ENCODE peak calls at places on chromosomes 2 and 18, in eight cellular contexts. X is left ventricle myocardium inferior, R is prostate gland, O is heart left ventricle, T is tibial artery, S is epithelial cell of esophagus, E is fibroblast of villous mesenchyme, P is mucosa of descending colon. G is an unnamed sample.

GRCh38 chr2:238260879-238261278 is 21.0 kb upstream of the HES6 start:
- DNase-seq in X (no peak), O (no peak), S (no peak), E (no peak), T (no peak), P (peak; percentile 44), R (no peak), G (no peak)

GRCh38 chr2:128232965-128233789 is 85.5 kb downstream of the HS6ST1 start:
- DNase-seq in X (peak; percentile 91), T (peak; percentile 85), R (peak; percentile 86), E (peak; percentile 75), P (peak; percentile 92), O (peak; percentile 92), S (peak; percentile 68), G (peak; percentile 66)

GRCh38 chr2:9968940-9969497 is 17.5 kb downstream of the GRHL1 start:
- DNase-seq in O (no peak), P (no peak), R (no peak), S (no peak), E (no peak), T (no peak), X (no peak), G (no peak)

GRCh38 chr18:80167331-80167730 is 58.3 kb downstream of the ADNP2 start:
- DNase-seq in P (no peak), S (no peak), T (no peak), X (no peak), E (no peak), O (no peak), R (no peak), G (no peak)

GRCh38 chr2:27095745-27096651 is 9.4 kb downstream of the KHK start:
- DNase-seq in R (peak; percentile 38), P (peak; percentile 60), X (peak; percentile 60), S (peak; percentile 66), E (peak; percentile 51), T (no peak), O (peak; percentile 71), G (peak; percentile 57)

GRCh38 chr2:212987492-212987891 is 163.9 kb downstream of the IKZF2 start:
- DNase-seq in X (no peak), O (no peak), P (no peak), R (no peak), T (no peak), E (no peak), S (no peak), G (no peak)

GRCh38 chr2:3125761-3126130 is 251.9 kb downstream of the EIPR1 start:
- DNase-seq in P (no peak), R (no peak), O (no peak), E (no peak), X (no peak), S (no peak), T (no peak), G (no peak)

GRCh38 chr18:47036298-47036874 is 965 bp upstream of the ELOA2 start:
- DNase-seq in X (no peak), O (no peak), E (peak; percentile 11), S (peak; percentile 38), P (no peak), T (no peak), R (no peak), G (peak; percentile 25)

GRCh38 chr2:34306745-34307144 is 707.6 kb upstream of the FAM98A start:
- DNase-seq in E (no peak), P (no peak), R (no peak), T (no peak), O (no peak), X (no peak), S (no peak), G (no peak)

GRCh38 chr2:171365778-171366177 is 68.0 kb downstream of the METTL8 start:
- DNase-seq in R (no peak), E (no peak), O (no peak), P (no peak), S (no peak), T (no peak), X (no peak), G (no peak)

GRCh38 chr2:142100967-142101366 is 29.8 kb downstream of the LRP1B start:
- DNase-seq in X (no peak), R (no peak), T (no peak), E (no peak), O (no peak), S (peak; percentile 45), P (no peak), G (no peak)

GRCh38 chr2:239162141-239162821 is 238.5 kb downstream of the HDAC4 start:
- DNase-seq in R (no peak), S (no peak), E (no peak), T (peak; percentile 11), X (peak; percentile 9), P (peak; percentile 45), O (peak; percentile 11), G (no peak)

GRCh38 chr2:100016756-100017155 is 125.6 kb downstream of the AFF3 start:
- DNase-seq in E (no peak), P (no peak), S (no peak), T (no peak), O (no peak), X (no peak), R (no peak), G (no peak)

GRCh38 chr18:53947092-53947640 is 277.3 kb downstream of the MBD2 start:
- DNase-seq in O (no peak), S (peak; percentile 31), P (no peak), X (no peak), R (no peak), T (no peak), E (no peak), G (no peak)

GRCh38 chr2:192195548-192196418 is 1.1 kb upstream of the TMEFF2 start:
- DNase-seq in T (no peak), S (peak; percentile 21), P (peak; percentile 33), R (no peak), O (no peak), E (peak; percentile 19), X (peak; percentile 10), G (peak; percentile 15)

GRCh38 chr2:20647211-20647610 is 3.7 kb downstream of the HS1BP3 start:
- DNase-seq in O (peak; percentile 11), P (no peak), T (no peak), S (no peak), E (no peak), R (no peak), X (no peak), G (no peak)

GRCh38 chr2:165348441-165348840 is 109.2 kb downstream of the SCN2A start:
- DNase-seq in S (no peak), R (no peak), O (no peak), P (no peak), X (no peak), E (peak; percentile 3), T (no peak), G (no peak)

GRCh38 chr2:201127128-201127521 is 11.2 kb downstream of the CFLAR start:
- DNase-seq in S (no peak), R (no peak), O (no peak), E (no peak), P (no peak), T (no peak), X (no peak), G (no peak)

GRCh38 chr2:112941753-112942653 is 31.0 kb downstream of the IL37 start:
- DNase-seq in S (peak; percentile 90), P (peak; percentile 81), X (peak; percentile 47), E (peak; percentile 76), R (peak; percentile 47), T (peak; percentile 35), O (peak; percentile 49), G (peak; percentile 69)

GRCh38 chr18:23311346-23312103 is 141.6 kb upstream of the RIOK3 start:
- DNase-seq in R (peak; percentile 30), P (no peak), S (peak; percentile 86), O (peak; percentile 63), X (peak; percentile 37), T (peak; percentile 87), E (peak; percentile 80), G (peak; percentile 92)

GRCh38 chr2:98828793-98829371 is 98.0 kb upstream of the MGAT4A start:
- DNase-seq in X (no peak), E (no peak), R (no peak), S (no peak), T (no peak), O (no peak), P (no peak), G (no peak)

GRCh38 chr2:53437371-53437770 is 330.2 kb upstream of the CHAC2 start:
- DNase-seq in X (no peak), E (peak; percentile 11), S (peak; percentile 42), O (no peak), T (no peak), R (no peak), P (no peak), G (no peak)

GRCh38 chr2:53438692-53439091 is 328.9 kb upstream of the CHAC2 start:
- DNase-seq in R (no peak), S (no peak), X (no peak), E (no peak), O (no peak), P (no peak), T (no peak), G (no peak)

GRCh38 chr2:53445376-53446072 is 322.1 kb upstream of the CHAC2 start:
- DNase-seq in T (no peak), P (no peak), S (peak; percentile 73), O (no peak), X (no peak), R (no peak), E (peak; percentile 20), G (peak; percentile 27)

GRCh38 chr2:53438056-53438455 is 329.5 kb upstream of the CHAC2 start:
- DNase-seq in E (no peak), R (no peak), P (no peak), O (no peak), S (no peak), T (no peak), X (no peak), G (no peak)

DNA sequence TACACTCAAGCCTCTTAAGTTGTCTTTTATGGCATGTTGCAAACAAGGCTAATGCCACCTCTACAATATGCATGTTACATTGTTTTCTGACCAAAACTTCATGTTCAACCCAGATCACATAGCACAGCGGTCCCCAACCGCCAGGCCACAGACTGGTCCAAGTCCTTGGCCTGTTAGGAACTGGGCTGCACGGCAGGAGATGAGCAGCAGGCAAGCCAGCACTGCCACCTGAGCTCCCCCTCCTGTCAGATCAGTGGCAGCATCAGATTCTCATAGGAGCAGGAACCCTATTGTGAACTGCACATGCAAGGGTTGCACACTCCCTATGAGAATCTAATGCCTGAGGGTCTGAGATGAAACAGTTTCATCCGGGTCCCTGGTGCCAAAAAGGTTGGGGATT is 324.8 kb upstream of the CHAC2 start:
- DNase-seq in E (no peak), P (no peak), R (no peak), X (no peak), O (no peak), T (no peak), S (peak; percentile 36), G (no peak)
- TF ChIP-seq CTCF in E (peak; percentile 30), P (no peak), R (no peak), X (peak; percentile 30), O (no peak), T (no peak), S (peak; percentile 47), G (no peak)

GRCh38 chr18:6731197-6731596 is 1.7 kb downstream of the ARHGAP28 start:
- DNase-seq in T (no peak), S (peak; percentile 23), R (peak; percentile 34), O (no peak), P (no peak), E (peak; percentile 75), X (no peak), G (peak; percentile 86)
- H3K4me3 ChIP-seq in T (no peak overlapping the region), S (no peak overlapping the region), R (peak overlapping the region; percentile 63), O (no peak overlapping the region), P (no peak overlapping the region), E (peak overlapping the region; percentile 63), X (no peak overlapping the region), G (no peak overlapping the region)

GRCh38 chr18:48446582-48447225 is 37.5 kb upstream of the ZBTB7C start:
- DNase-seq in E (peak; percentile 70), R (peak; percentile 80), T (peak; percentile 92), X (peak; percentile 85), P (peak; percentile 83), O (peak; percentile 86), S (peak; percentile 81), G (peak; percentile 69)
- TF ChIP-seq CTCF in E (peak; percentile 89), R (peak; percentile 86), T (peak; percentile 83), X (peak; percentile 94), P (peak; percentile 84), O (peak; percentile 84), S (peak; percentile 93), G (peak; percentile 90)

GRCh38 chr2:55011741-55012574 is 38.3 kb downstream of the RTN4 start:
- DNase-seq in S (no peak), E (peak; percentile 25), T (no peak), X (no peak), P (no peak), R (no peak), O (no peak), G (no peak)
- H3K4me3 ChIP-seq in S (no peak overlapping the region), E (no peak overlapping the region), T (no peak overlapping the region), X (no peak overlapping the region), P (no peak overlapping the region), R (no peak overlapping the region), O (no peak overlapping the region), G (no peak overlapping the region)

G was measured in AG10803.